ENCODE peak calls at places on chromosomes 13 and 19, in six cellular contexts. O, R, V, Z, N and K are unnamed samples.

GRCh38 chr19:13825489-13826475 is 30.5 kb downstream of the ZSWIM4 start:
- DNase-seq in O (no peak), R (no peak), V (no peak), Z (no peak), N (no peak), K (peak; percentile 68)

GRCh38 chr19:38851622-38852230 is 1.9 kb upstream of the HNRNPL start:
- DNase-seq in O (peak; percentile 79), R (peak; percentile 73), V (peak; percentile 93), Z (peak; percentile 96), N (peak; percentile 94), K (peak; percentile 98)

GRCh38 chr13:111484129-111484925 is 163.9 kb downstream of the TEX29 start:
- DNase-seq in O (no peak), R (no peak), V (no peak), Z (no peak), N (no peak), K (no peak)

GRCh38 chr13:29924482-29924884 is 74.1 kb upstream of the UBL3 start:
- DNase-seq in O (no peak), R (peak; percentile 80), V (no peak), Z (no peak), N (no peak), K (no peak)

GRCh38 chr13:19053561-19053960 is 128.1 kb downstream of the TUBA3C start:
- DNase-seq in O (no peak), R (no peak), V (no peak), Z (no peak), N (no peak), K (no peak)

GRCh38 chr13:50915562-50915961 is 6.0 kb downstream of the RNASEH2B start:
- DNase-seq in O (no peak), R (no peak), V (no peak), Z (no peak), N (peak; percentile 52), K (no peak)

GRCh38 chr13:79581870-79582315 is 100.9 kb downstream of the NDFIP2 start:
- DNase-seq in O (no peak), R (peak; percentile 23), V (no peak), Z (no peak), N (no peak), K (no peak)

GRCh38 chr13:68234278-68234677 is 1004.1 kb upstream of the PCDH9 start:
- DNase-seq in O (no peak), R (peak; percentile 17), V (no peak), Z (no peak), N (no peak), K (no peak)

GRCh38 chr19:45403781-45404556 is 900 bp downstream of the PPP1R13L start:
- DNase-seq in O (no peak), R (no peak), V (peak; percentile 37), Z (no peak), N (peak; percentile 91), K (peak; percentile 87)

GRCh38 chr19:47315125-47315821 is 5.6 kb downstream of the C5AR1 start:
- DNase-seq in O (peak; percentile 77), R (peak; percentile 83), V (peak; percentile 42), Z (peak; percentile 91), N (peak; percentile 54), K (peak; percentile 84)

GRCh38 chr19:53883741-53884140 is 1.7 kb downstream of the PRKCG start:
- DNase-seq in O (no peak), R (no peak), V (no peak), Z (no peak), N (no peak), K (no peak)

GRCh38 chr13:108957369-108958012 is 328.1 kb downstream of the MYO16 start:
- DNase-seq in O (peak; percentile 55), R (peak; percentile 83), V (no peak), Z (no peak), N (no peak), K (no peak)

GRCh38 chr19:11179716-11180297 is 17.5 kb downstream of the KANK2 start:
- DNase-seq in O (no peak), R (no peak), V (no peak), Z (no peak), N (peak; percentile 34), K (no peak)

GRCh38 chr19:35154535-35155406 is at the start of gene FXYD5:
- DNase-seq in O (peak; percentile 27), R (peak; percentile 70), V (peak; percentile 63), Z (peak; percentile 72), N (peak; percentile 92), K (peak; percentile 95)

GRCh38 chr19:13781547-13781946 is 7.3 kb downstream of the C19orf53 start:
- DNase-seq in O (no peak), R (peak; percentile 91), V (peak; percentile 86), Z (no peak), N (no peak), K (peak; percentile 74)

GRCh38 chr19:51660975-51661600 is 14.5 kb upstream of the SIGLEC14 start:
- DNase-seq in O (peak; percentile 33), R (peak; percentile 40), V (peak; percentile 60), Z (peak; percentile 67), N (peak; percentile 86), K (peak; percentile 90)

GRCh38 chr19:4624733-4625362 is 14.5 kb upstream of the TNFAIP8L1 start:
- DNase-seq in O (no peak), R (no peak), V (no peak), Z (no peak), N (no peak), K (no peak)

GRCh38 chr13:64810701-64811258 is 2419.4 kb downstream of the PCDH9 start:
- DNase-seq in O (no peak), R (peak; percentile 19), V (no peak), Z (no peak), N (no peak), K (no peak)

GRCh38 chr13:23903906-23904280 is 6.6 kb upstream of the C1QTNF9B start:
- DNase-seq in O (no peak), R (no peak), V (no peak), Z (no peak), N (no peak), K (no peak)

GRCh38 chr19:14795078-14795721 is 16.8 kb upstream of the ADGRE2 start:
- DNase-seq in O (no peak), R (no peak), V (no peak), Z (no peak), N (no peak), K (no peak)

GRCh38 chr19:13122980-13123957 is 5.2 kb downstream of the NACC1 start:
- DNase-seq in O (no peak), R (no peak), V (no peak), Z (no peak), N (no peak), K (no peak)

GRCh38 chr13:46086985-46087384 is 17.8 kb downstream of the CPB2 start:
- DNase-seq in O (no peak), R (no peak), V (no peak), Z (no peak), N (no peak), K (no peak)

GRCh38 chr13:46085737-46086136 is 19.1 kb downstream of the CPB2 start:
- DNase-seq in O (no peak), R (no peak), V (no peak), Z (no peak), N (no peak), K (no peak)

GRCh38 chr13:46089213-46089612 is 15.6 kb downstream of the CPB2 start:
- DNase-seq in O (no peak), R (no peak), V (no peak), Z (no peak), N (no peak), K (no peak)

GRCh38 chr13:46086421-46086922 is 18.4 kb downstream of the CPB2 start:
- DNase-seq in O (no peak), R (no peak), V (no peak), Z (no peak), N (no peak), K (no peak)

DNA sequence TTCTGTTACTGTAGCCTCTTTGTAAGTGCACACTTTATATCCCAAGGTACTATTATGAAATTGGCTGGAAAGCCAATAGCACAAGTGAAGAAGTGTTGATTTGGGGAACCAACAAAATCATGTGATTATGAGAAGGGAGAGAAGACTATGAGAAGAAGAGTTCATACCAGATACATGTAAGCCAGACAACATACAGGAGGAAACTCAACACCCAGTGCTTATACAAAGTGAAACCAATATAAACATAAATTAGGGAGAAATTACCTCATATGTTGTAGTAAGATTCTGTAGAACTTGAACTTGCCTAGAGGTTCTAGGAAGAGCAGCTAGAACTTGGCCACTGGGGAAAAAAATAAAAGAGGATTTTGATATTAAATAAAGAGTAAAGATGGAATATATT is 17.4 kb downstream of the CPB2 start:
- DNase-seq in O (no peak), R (no peak), V (no peak), Z (no peak), N (no peak), K (no peak)
- TF ChIP-seq CTCF in O (no peak), R (no peak), V (no peak), Z (no peak), N (no peak), K (no peak)

GRCh38 chr19:2207008-2207407 is 29.1 kb downstream of the PLEKHJ1 start:
- DNase-seq in O (no peak), R (no peak), V (no peak), Z (no peak), N (no peak), K (no peak)

GRCh38 chr19:2208975-2209374 is 27.2 kb downstream of the PLEKHJ1 start:
- DNase-seq in O (no peak), R (no peak), V (no peak), Z (no peak), N (no peak), K (no peak)

GRCh38 chr19:2209408-2209807 is 26.7 kb downstream of the PLEKHJ1 start:
- DNase-seq in O (no peak), R (no peak), V (no peak), Z (no peak), N (no peak), K (no peak)

GRCh38 chr19:2210206-2210605 is 25.9 kb downstream of the PLEKHJ1 start:
- DNase-seq in O (no peak), R (no peak), V (no peak), Z (no peak), N (no peak), K (no peak)

DNA sequence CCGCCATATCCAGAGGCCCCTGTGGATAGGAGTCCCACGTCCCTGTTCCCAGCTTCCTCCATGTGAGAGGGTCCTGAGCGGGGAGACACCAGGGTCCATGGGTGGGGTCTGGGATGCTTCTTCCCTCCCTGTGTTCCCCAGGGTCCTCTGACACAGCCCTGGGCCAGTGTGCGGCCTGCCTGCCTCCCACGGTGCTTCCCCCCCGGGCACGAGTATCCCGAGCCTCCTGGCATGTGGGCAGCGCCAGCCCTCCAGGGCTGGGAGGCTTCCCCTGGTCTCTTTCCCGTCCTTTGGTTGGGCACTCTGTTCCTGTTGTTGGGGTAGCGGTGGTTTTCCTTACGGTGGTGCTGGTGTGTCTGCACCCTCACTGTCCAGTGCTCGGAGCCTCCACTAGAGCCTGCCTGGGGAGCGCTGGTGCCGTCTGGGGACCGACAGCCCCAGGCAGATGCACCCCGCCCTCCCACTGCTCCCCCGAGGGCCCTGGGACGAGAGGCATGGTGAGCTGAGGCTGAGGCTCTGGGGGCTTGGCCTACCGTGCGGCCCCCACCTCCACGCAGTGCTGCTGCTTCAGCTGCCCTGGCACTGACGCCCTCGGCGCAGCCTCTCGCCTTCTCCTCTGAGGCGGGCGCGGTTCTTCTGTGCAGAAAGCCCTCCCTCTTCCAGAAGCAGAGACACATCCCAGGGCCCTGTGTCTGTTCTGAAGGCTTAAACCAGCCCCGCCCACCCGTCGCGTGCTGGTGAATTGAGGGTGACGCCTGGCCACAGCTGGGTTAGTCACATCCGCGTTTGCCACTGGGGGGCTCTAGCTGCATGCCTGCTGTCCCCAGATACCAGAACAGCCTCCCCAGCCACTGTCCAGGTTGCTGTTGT is 27.9 kb downstream of the PLEKHJ1 start:
- DNase-seq in O (no peak), R (peak; percentile 21), V (peak; percentile 45), Z (no peak), N (peak; percentile 68), K (peak; percentile 87)
- TF ChIP-seq CTCF in O (peak; percentile 19), R (no peak), V (no peak), Z (no peak), N (no peak), K (no peak)

GRCh38 chr13:48486836-48487235 is 46.0 kb downstream of the RCBTB2 start:
- DNase-seq in O (no peak), R (no peak), V (no peak), Z (no peak), N (no peak), K (no peak)
- TF ChIP-seq CTCF in O (no peak), R (no peak), V (no peak), Z (no peak), N (no peak), K (no peak)

GRCh38 chr19:58305065-58305931 is at the start of gene ERVK3-1:
- DNase-seq in O (peak; percentile 94), R (peak; percentile 98), V (peak; percentile 93), Z (peak; percentile 99), N (peak; percentile 97), K (peak; percentile 99)
- TF ChIP-seq CTCF in O (peak; percentile 19), R (no peak), V (no peak), Z (peak; percentile 29), N (no peak), K (peak; percentile 43)